ENCODE peak calls at places on chromosomes 6 and 20, in six cellular contexts. B is left ventricle myocardium inferior; H is DMS153; U is neural progenitor cell; J is naive thymus-derived CD8-positive, alpha-beta T cell; X is hippocampal formation. M is an unnamed sample.

GRCh38 chr20:40958598-40958997 is 70.0 kb upstream of the TOP1 start:
- DNase-seq in J (no peak), H (no peak), B (no peak), X (no peak), U (no peak), M (no peak)

GRCh38 chr20:50278684-50279531 is 88.3 kb downstream of the CEBPB start:
- DNase-seq in H (no peak), B (peak; percentile 85), U (no peak), X (no peak), J (no peak), M (no peak)

GRCh38 chr20:12955611-12956010 is 53.2 kb upstream of the SPTLC3 start:
- DNase-seq in J (no peak), U (no peak), X (no peak), B (no peak), H (no peak), M (no peak)

GRCh38 chr6:44630125-44631028 is 242.9 kb downstream of the CDC5L start:
- DNase-seq in H (no peak), B (peak; percentile 19), J (peak; percentile 3), X (peak; percentile 22), U (peak; percentile 86), M (peak; percentile 19)

GRCh38 chr20:57938158-57939108 is 228.6 kb upstream of the PMEPA1 start:
- DNase-seq in X (no peak), J (no peak), B (no peak), U (no peak), H (no peak), M (no peak)

GRCh38 chr6:44024597-44025219 is 102.5 kb downstream of the MRPL14 start:
- DNase-seq in B (no peak), J (no peak), H (no peak), X (no peak), U (no peak), M (no peak)

GRCh38 chr6:68559716-68560115 is 75.4 kb upstream of the ADGRB3 start:
- DNase-seq in U (peak; percentile 48), X (peak; percentile 43), B (no peak), J (no peak), H (peak; percentile 31), M (no peak)

GRCh38 chr6:130575971-130576370 is 210.2 kb downstream of the TMEM200A start:
- DNase-seq in J (peak; percentile 24), B (no peak), X (no peak), U (no peak), H (no peak), M (peak; percentile 73)

GRCh38 chr6:25248100-25248499 is 31.1 kb upstream of the CARMIL1 start:
- DNase-seq in B (no peak), H (no peak), X (no peak), U (no peak), J (no peak), M (no peak)

GRCh38 chr20:33419140-33419974 is 18.0 kb upstream of the CDK5RAP1 start:
- DNase-seq in H (no peak), J (no peak), X (no peak), U (no peak), B (peak; percentile 84), M (no peak)

GRCh38 chr6:166418691-166419143 is 36.0 kb upstream of the MPC1 start:
- DNase-seq in B (no peak), H (no peak), U (no peak), X (no peak), J (no peak), M (no peak)

GRCh38 chr20:51338692-51339440 is 203.7 kb downstream of the NFATC2 start:
- DNase-seq in X (no peak), B (no peak), H (no peak), J (no peak), U (no peak), M (no peak)

GRCh38 chr6:116531675-116532570 is 13.6 kb downstream of the TRAPPC3L start:
- DNase-seq in J (peak; percentile 41), H (peak; percentile 43), X (peak; percentile 24), U (peak; percentile 77), B (peak; percentile 26), M (peak; percentile 45)

GRCh38 chr6:168107191-168107940 is 28.4 kb upstream of the FRMD1 start:
- DNase-seq in H (no peak), J (no peak), U (no peak), X (no peak), B (peak; percentile 19), M (no peak)

GRCh38 chr6:118853408-118853807 is 40.5 kb upstream of the ASF1A start:
- DNase-seq in J (no peak), U (no peak), X (no peak), H (no peak), B (no peak), M (no peak)

GRCh38 chr6:168045706-168046620 is 33.0 kb downstream of the FRMD1 start:
- DNase-seq in U (no peak), X (no peak), B (no peak), H (no peak), J (no peak), M (no peak)

GRCh38 chr20:38991814-38992593 is 29.9 kb downstream of the DHX35 start:
- DNase-seq in U (no peak), J (no peak), B (no peak), H (no peak), X (no peak), M (no peak)

GRCh38 chr20:4555188-4555893 is 166.4 kb upstream of the PRND start:
- DNase-seq in J (no peak), X (no peak), B (no peak), H (no peak), U (no peak), M (no peak)